ENCODE peak calls at places on chromosomes 5 and 9, in eight cellular contexts. Q is cardiac muscle cell, P is tibial artery, K is substantia nigra, F is left ventricle myocardium inferior, H is upper lobe of right lung, S is right cardiac atrium, X is SJSA1. T is an unnamed sample.

GRCh38 chr5:96195053-96195452 is 233.4 kb upstream of the ELL2 start:
- DNase-seq in P (no peak), Q (no peak), X (no peak), K (no peak), F (no peak), H (no peak), S (no peak), T (no peak)

GRCh38 chr5:142900926-142901325 is 130.7 kb downstream of the ARHGAP26 start:
- DNase-seq in Q (no peak), K (no peak), P (no peak), H (no peak), S (no peak), F (no peak), X (peak; percentile 90), T (peak; percentile 92)

GRCh38 chr9:136270173-136270710 is 24.6 kb upstream of the QSOX2 start:
- DNase-seq in F (no peak), H (no peak), P (no peak), K (no peak), S (no peak), Q (no peak), X (no peak), T (no peak)

GRCh38 chr9:137631608-137632431 is 13.0 kb downstream of the EHMT1 start:
- DNase-seq in Q (no peak), K (no peak), S (no peak), H (no peak), P (no peak), F (no peak), X (no peak), T (no peak)

GRCh38 chr9:99075246-99075912 is 29.5 kb upstream of the TGFBR1 start:
- DNase-seq in Q (no peak), S (no peak), P (no peak), X (peak; percentile 46), K (no peak), H (no peak), F (no peak), T (no peak)

GRCh38 chr5:143494162-143494561 is 90.7 kb upstream of the NR3C1 start:
- DNase-seq in F (no peak), X (no peak), K (no peak), H (no peak), S (no peak), P (no peak), Q (no peak), T (peak; percentile 72)

GRCh38 chr9:72526901-72527800 is 5.7 kb downstream of the TMC1 start:
- DNase-seq in P (peak; percentile 72), S (peak; percentile 86), F (peak; percentile 42), K (peak; percentile 40), H (peak; percentile 83), Q (peak; percentile 23), X (peak; percentile 79), T (peak; percentile 74)

GRCh38 chr9:87535817-87536539 is 38.3 kb downstream of the DAPK1 start:
- DNase-seq in K (no peak), X (no peak), F (no peak), H (no peak), S (no peak), Q (no peak), P (no peak), T (no peak)

GRCh38 chr5:134100283-134101011 is 14.0 kb upstream of the TCF7 start:
- DNase-seq in X (peak; percentile 91), H (no peak), S (no peak), P (no peak), F (no peak), Q (no peak), K (no peak), T (no peak)

GRCh38 chr5:54080833-54081232 is 229.5 kb downstream of the ARL15 start:
- DNase-seq in P (no peak), F (no peak), S (no peak), Q (no peak), K (no peak), H (no peak), X (no peak), T (no peak)

GRCh38 chr5:137315534-137316345 is 183.4 kb downstream of the SPOCK1 start:
- DNase-seq in S (no peak), X (no peak), P (peak; percentile 53), F (no peak), H (no peak), Q (no peak), K (no peak), T (no peak)
- H3K27ac ChIP-seq in S (peak overlapping the region; percentile 30), X (no peak overlapping the region), P (peak overlapping the region; percentile 31), F (no peak overlapping the region), H (no peak overlapping the region), Q (no peak overlapping the region), K (no peak overlapping the region), T (no peak overlapping the region)

GRCh38 chr9:129776566-129776937 is 23.7 kb upstream of the PTGES start:
- DNase-seq in P (no peak), F (peak; percentile 26), H (no peak), X (no peak), Q (no peak), K (no peak), S (peak; percentile 72), T (no peak)
- H3K27ac ChIP-seq in P (peak overlapping the region; percentile 62), F (peak overlapping the region; percentile 77), H (peak overlapping the region; percentile 55), X (peak overlapping the region; percentile 78), Q (no peak overlapping the region), K (no peak overlapping the region), S (peak overlapping the region; percentile 26), T (peak overlapping the region; percentile 80)

GRCh38 chr5:179762781-179763176 is 30.2 kb downstream of the MAML1 start:
- DNase-seq in X (no peak), Q (no peak), S (peak; percentile 3), H (no peak), F (no peak), P (no peak), K (no peak), T (no peak)

GRCh38 chr5:179766726-179767455 is 26.9 kb upstream of the LTC4S start:
- DNase-seq in X (no peak), F (no peak), K (no peak), Q (no peak), P (no peak), H (no peak), S (peak; percentile 1), T (no peak)

GRCh38 chr5:179763215-179763945 is 30.4 kb upstream of the LTC4S start:
- DNase-seq in S (peak; percentile 48), P (peak; percentile 77), F (peak; percentile 50), K (peak; percentile 32), Q (peak; percentile 72), H (no peak), X (peak; percentile 84), T (peak; percentile 84)

GRCh38 chr5:179766021-179766725 is 27.6 kb upstream of the LTC4S start:
- DNase-seq in S (peak; percentile 46), Q (no peak), F (no peak), X (peak; percentile 60), K (no peak), H (no peak), P (no peak), T (no peak)

GRCh38 chr5:179765400-179765799 is 28.4 kb upstream of the LTC4S start:
- DNase-seq in S (peak; percentile 82), Q (no peak), X (peak; percentile 92), F (peak; percentile 43), H (no peak), P (peak; percentile 54), K (no peak), T (no peak)
- H3K27ac ChIP-seq in S (peak overlapping the region; percentile 60), Q (peak overlapping the region; percentile 29), X (peak overlapping the region; percentile 62), F (peak overlapping the region; percentile 65), H (no peak overlapping the region), P (peak overlapping the region; percentile 49), K (no peak overlapping the region), T (peak overlapping the region; percentile 70)

DNA sequence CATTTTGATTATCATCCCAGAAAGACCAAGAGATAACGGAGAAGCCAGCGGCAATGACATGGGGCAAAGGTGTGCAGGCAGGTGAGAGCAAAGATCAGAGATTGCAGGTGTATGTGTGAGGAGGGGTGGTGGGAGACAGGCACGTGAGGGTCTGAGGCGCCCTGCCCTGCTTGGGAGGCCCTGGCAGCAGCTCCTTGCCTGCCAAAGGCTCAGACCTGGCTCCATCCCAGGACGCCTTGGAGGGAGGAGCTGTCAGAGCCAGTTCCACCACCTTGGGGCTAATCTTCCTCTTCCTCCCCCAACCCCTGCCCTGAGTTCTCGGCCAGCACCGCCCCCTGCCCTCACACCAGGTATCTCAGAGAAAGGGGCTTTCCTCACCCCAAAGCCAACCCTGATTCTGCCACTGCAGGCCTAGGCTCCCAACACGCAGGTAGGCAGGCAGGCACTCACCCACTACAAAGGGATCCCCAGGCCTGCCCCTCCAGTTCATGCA is 2.0 kb downstream of the AQP3 start:
- DNase-seq in H (peak; percentile 87), F (no peak), S (peak; percentile 61), K (no peak), Q (no peak), X (no peak), P (no peak), T (no peak)
- H3K27ac ChIP-seq in H (peak overlapping the region; percentile 83), F (peak overlapping the region; percentile 8), S (no peak overlapping the region), K (no peak overlapping the region), Q (no peak overlapping the region), X (no peak overlapping the region), P (no peak overlapping the region), T (no peak overlapping the region)

GRCh38 chr9:126472931-126473330 is 140.8 kb upstream of the LMX1B start:
- DNase-seq in Q (no peak), X (no peak), K (no peak), H (no peak), P (no peak), F (no peak), S (no peak), T (no peak)

GRCh38 chr9:126474201-126474765 is 139.4 kb upstream of the LMX1B start:
- DNase-seq in P (no peak), H (no peak), S (no peak), X (peak; percentile 37), Q (no peak), K (no peak), F (no peak), T (peak; percentile 15)

GRCh38 chr9:126472446-126472845 is 141.3 kb upstream of the LMX1B start:
- DNase-seq in F (no peak), H (no peak), X (no peak), S (no peak), Q (no peak), K (no peak), P (no peak), T (no peak)

GRCh38 chr9:126475933-126476555 is 137.7 kb upstream of the LMX1B start:
- DNase-seq in F (no peak), K (no peak), Q (no peak), H (no peak), P (no peak), S (no peak), X (no peak), T (no peak)

DNA sequence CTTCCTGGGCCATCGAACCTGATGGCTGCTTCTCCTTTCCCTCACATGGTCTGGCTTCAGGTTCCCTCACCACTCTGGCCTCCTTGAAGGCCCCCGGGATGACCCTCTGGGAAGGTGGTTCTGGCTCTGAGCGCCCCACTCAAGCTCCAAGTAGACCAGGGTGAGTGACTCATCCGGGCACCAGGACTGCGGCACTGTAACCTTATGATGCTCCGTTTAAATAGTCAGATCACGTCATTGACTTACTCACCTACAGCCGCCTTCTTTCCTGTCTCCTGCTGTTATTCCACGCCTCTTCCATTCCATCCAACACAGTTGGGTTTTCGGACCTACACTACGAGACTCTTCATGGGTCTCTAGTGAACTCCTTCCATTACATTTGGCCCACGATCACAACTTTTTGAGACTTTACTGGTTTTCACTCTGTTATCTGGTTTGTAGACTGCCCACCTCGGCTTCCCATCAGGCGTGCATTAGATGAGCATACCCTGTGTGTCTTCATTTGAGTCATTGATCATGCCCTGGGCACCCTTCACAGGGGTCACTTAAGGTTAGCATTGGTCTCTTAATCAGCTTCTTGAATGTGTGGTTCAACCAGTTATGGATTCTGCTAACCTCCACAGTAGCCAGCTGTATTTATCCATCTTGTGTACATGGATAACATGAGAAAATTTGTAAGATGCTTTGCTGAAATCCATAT is 138.8 kb upstream of the LMX1B start:
- DNase-seq in P (no peak), S (no peak), H (no peak), Q (no peak), F (no peak), K (no peak), X (peak; percentile 41), T (no peak)
- H3K27ac ChIP-seq in P (no peak overlapping the region), S (no peak overlapping the region), H (no peak overlapping the region), Q (no peak overlapping the region), F (no peak overlapping the region), K (no peak overlapping the region), X (peak overlapping the region; percentile 96), T (peak overlapping the region; percentile 86)